ENCODE peak calls at places on chromosomes 2 and 18, in seven cellular contexts. N, C, X, A, G, B and H are unnamed samples.
A peak's percentile ranks its signal among the peaks of the same experiment; 100 is the strongest.

GRCh38 chr2:219851801-219852481 is 224.5 kb downstream of the SLC4A3 start:
- DNase-seq in N (peak; percentile 21), C (no peak), X (no peak), A (no peak), G (no peak), B (no peak), H (peak; percentile 55)

GRCh38 chr2:63992061-63992685 is 27.1 kb downstream of the VPS54 start:
- DNase-seq in N (no peak), C (no peak), X (no peak), A (no peak), G (no peak), B (no peak), H (no peak)

GRCh38 chr2:188293601-188294482 is 2.2 kb downstream of the GULP1 start:
- DNase-seq in N (peak; percentile 15), C (no peak), X (peak; percentile 83), A (peak; percentile 79), G (peak; percentile 76), B (peak; percentile 58), H (no peak)

GRCh38 chr2:41409328-41409727 is 638.5 kb upstream of the PKDCC start:
- DNase-seq in N (no peak), C (no peak), X (no peak), A (no peak), G (no peak), B (no peak), H (peak; percentile 1)

GRCh38 chr2:136423516-136423996 is 305.6 kb upstream of the CXCR4 start:
- DNase-seq in N (peak; percentile 43), C (peak; percentile 58), X (peak; percentile 61), A (peak; percentile 70), G (peak; percentile 76), B (peak; percentile 61), H (peak; percentile 85)

GRCh38 chr2:180983468-180984388 is 3.3 kb downstream of the UBE2E3 start:
- DNase-seq in N (peak; percentile 28), C (peak; percentile 35), X (peak; percentile 43), A (peak; percentile 31), G (no peak), B (peak; percentile 67), H (peak; percentile 37)

GRCh38 chr2:71606244-71606643 is 152.9 kb downstream of the DYSF start:
- DNase-seq in N (no peak), C (no peak), X (no peak), A (no peak), G (peak; percentile 35), B (peak; percentile 4), H (no peak)

GRCh38 chr18:5630057-5630765 is 86.4 kb upstream of the EPB41L3 start:
- DNase-seq in N (peak; percentile 31), C (no peak), X (peak; percentile 88), A (peak; percentile 88), G (peak; percentile 77), B (peak; percentile 74), H (peak; percentile 95)

GRCh38 chr18:58345064-58345463 is 283.8 kb downstream of the ALPK2 start:
- DNase-seq in N (no peak), C (no peak), X (no peak), A (no peak), G (no peak), B (no peak), H (no peak)

GRCh38 chr2:100043891-100044255 is 98.5 kb downstream of the AFF3 start:
- DNase-seq in N (no peak), C (no peak), X (no peak), A (no peak), G (no peak), B (no peak), H (no peak)
- H3K4me3 ChIP-seq in N (no peak overlapping the region), C (no peak overlapping the region), X (no peak overlapping the region), A (no peak overlapping the region), G (no peak overlapping the region), B (no peak overlapping the region), H (no peak overlapping the region)

DNA sequence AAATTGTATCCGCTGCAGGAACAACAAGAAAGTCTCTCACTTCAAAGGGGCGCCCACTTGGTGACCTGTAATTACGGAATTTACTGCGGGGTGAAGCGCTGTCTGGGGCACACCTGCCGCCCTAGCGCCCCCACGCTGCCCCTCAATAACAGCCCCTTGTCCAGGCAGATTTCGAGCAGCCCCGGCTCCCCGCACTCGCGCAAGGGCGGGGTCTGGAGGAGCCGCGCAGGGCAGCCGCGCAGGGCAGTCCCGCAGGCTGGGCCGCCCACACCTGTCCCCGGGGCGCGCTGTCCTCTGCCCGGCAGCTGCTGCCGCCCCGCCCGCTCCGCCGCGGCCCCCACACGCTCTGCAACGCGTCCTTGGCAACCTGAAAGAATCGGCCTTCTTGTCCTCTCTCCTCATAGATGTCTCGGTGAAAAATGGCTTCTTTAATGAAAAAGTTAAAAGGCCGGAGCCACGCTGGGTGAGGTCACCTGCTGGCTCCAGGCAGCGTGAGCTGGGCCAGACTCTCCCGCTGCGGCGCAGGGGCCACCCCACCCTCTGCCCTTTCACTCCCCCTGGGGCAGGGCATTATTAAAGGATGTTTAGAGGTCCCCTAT is 218.1 kb downstream of the VAPA start:
- DNase-seq in N (no peak), C (no peak), X (no peak), A (no peak), G (peak; percentile 48), B (no peak), H (peak; percentile 88)
- H3K4me3 ChIP-seq in N (peak overlapping the region; percentile 25), C (no peak overlapping the region), X (peak overlapping the region; percentile 34), A (peak overlapping the region; percentile 11), G (peak overlapping the region; percentile 62), B (peak overlapping the region; percentile 49), H (peak overlapping the region; percentile 36)

GRCh38 chr2:75516378-75517122 is 44.2 kb downstream of the EVA1A start:
- DNase-seq in N (no peak), C (no peak), X (no peak), A (no peak), G (no peak), B (no peak), H (no peak)

GRCh38 chr2:75521225-75521872 is 39.4 kb downstream of the EVA1A start:
- DNase-seq in N (no peak), C (no peak), X (no peak), A (no peak), G (no peak), B (no peak), H (no peak)

GRCh38 chr2:75519843-75520242 is 40.9 kb downstream of the EVA1A start:
- DNase-seq in N (no peak), C (no peak), X (no peak), A (no peak), G (no peak), B (no peak), H (no peak)

GRCh38 chr2:75517562-75518230 is 43.0 kb downstream of the EVA1A start:
- DNase-seq in N (no peak), C (no peak), X (no peak), A (no peak), G (no peak), B (no peak), H (no peak)

DNA sequence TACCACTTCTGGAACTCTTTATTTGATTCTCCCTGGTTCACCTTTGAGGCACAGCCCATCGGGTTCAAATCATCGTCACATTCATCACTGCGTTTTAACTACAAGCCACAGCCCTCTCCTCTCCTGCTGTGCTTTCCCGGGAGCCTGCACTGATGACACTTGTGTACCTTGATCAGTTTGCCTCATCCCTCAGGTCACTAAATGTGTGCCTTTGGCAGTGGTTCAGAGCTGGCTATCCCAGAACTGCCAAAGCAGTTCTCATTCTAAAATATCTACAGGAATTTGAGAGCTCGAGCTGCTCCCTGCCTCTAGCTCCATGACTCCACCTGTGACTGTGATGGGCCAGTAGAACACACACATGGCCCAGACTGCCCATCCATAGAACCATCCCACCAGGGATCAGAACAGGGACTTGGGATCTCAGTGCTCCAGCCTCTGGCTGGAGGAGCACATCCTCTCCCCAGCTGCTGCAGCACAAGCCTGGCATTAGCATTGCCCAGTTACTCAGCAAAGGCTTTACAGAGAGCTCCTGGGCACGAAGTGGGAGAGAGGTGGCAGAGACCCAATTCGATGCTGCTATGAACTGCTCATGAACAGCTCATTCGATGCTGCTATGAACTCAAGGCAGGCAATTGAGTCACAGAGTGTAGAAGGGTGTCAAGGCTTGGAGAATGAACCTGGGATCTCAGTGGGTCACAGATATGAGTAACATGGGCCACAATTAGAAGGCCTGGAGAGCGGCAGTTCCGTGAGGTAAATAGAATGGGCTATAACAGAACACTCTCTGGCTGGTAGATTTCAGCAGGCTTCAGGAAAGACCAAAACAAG is 41.9 kb downstream of the EVA1A start:
- DNase-seq in N (no peak), C (no peak), X (no peak), A (no peak), G (no peak), B (no peak), H (no peak)
- H3K4me3 ChIP-seq in N (no peak overlapping the region), C (no peak overlapping the region), X (no peak overlapping the region), A (no peak overlapping the region), G (no peak overlapping the region), B (no peak overlapping the region), H (no peak overlapping the region)

DNA sequence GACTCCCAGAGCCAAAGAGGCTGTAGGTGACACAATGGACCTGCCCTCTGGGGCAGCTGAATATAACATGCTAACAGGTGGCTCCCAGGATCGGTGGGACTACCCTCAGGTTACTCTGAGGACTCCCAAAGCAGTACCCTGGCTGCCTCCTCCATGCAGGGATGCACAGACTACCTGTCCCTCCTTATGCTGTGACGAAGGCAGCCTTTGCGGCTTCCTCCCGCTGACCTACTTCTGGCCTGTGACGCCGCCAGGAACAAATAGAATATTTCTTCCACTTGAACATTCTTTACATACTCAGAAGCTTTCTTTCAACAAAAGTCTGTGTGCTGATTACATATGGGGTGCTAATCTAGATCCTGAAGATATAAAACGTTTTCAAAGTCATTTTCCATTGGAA is 58.7 kb upstream of the STK17B start:
- DNase-seq in N (no peak), C (peak; percentile 71), X (peak; percentile 31), A (peak; percentile 42), G (no peak), B (no peak), H (no peak)
- H3K4me3 ChIP-seq in N (no peak overlapping the region), C (peak overlapping the region; percentile 27), X (no peak overlapping the region), A (no peak overlapping the region), G (no peak overlapping the region), B (no peak overlapping the region), H (no peak overlapping the region)

DNA sequence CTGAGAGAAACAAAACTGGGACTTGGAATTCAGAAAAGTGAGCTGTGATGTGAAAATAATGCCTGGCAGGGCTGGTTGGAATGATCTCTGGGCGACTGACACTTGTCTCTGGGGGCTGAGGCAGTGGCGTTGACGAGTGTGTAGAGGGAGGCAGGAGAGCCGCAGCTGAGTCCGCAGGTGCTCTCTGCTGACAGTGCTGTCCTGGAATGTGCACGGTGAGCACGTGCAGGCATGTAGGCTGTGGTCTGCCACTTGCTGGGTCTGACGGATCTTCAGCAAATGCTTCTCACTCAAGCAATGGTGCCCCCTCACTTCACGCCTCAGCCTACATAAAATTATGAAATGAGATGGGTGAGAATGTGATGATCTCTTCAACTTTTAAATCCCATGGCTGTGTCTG is 38.5 kb upstream of the ATP9B start:
- DNase-seq in N (no peak), C (no peak), X (no peak), A (no peak), G (no peak), B (no peak), H (no peak)
- H3K4me3 ChIP-seq in N (no peak overlapping the region), C (no peak overlapping the region), X (no peak overlapping the region), A (no peak overlapping the region), G (no peak overlapping the region), B (no peak overlapping the region), H (no peak overlapping the region)

GRCh38 chr2:128233790-128234395 is 84.8 kb downstream of the HS6ST1 start:
- DNase-seq in N (no peak), C (no peak), X (no peak), A (no peak), G (peak; percentile 8), B (no peak), H (no peak)
- H3K4me3 ChIP-seq in N (no peak overlapping the region), C (no peak overlapping the region), X (peak overlapping the region; percentile 60), A (peak overlapping the region; percentile 59), G (peak overlapping the region; percentile 91), B (peak overlapping the region; percentile 82), H (no peak overlapping the region)